ENCODE peak calls at places on chromosomes 6 and 20, in nine cellular contexts. K is natural killer cell treated with Interleukin-12 subunit alpha and Interleukin-12 subunit beta and Interleukin-15 and Interleukin-18, amount 100 ng/mL, for 72 hours; P is RWPE1; V is NCI-H1105; Q is iris pigment epithelial cell; L is GM18507; Z is T-helper 2 cell; S is RKO; C is NCI-H1436. H is an unnamed sample.

GRCh38 chr20:58708246-58708931 is 15.8 kb downstream of the NPEPL1 start:
- DNase-seq in Z (no peak), K (no peak), P (no peak), C (no peak), V (no peak), Q (no peak), L (no peak), S (no peak), H (peak; percentile 14)

GRCh38 chr20:58614984-58615760 is 35.9 kb upstream of the STX16 start:
- DNase-seq in Z (no peak), L (no peak), K (no peak), C (no peak), S (no peak), Q (no peak), V (no peak), P (no peak), H (no peak)

GRCh38 chr6:16437984-16438383 is 199.6 kb downstream of the GMPR start:
- DNase-seq in C (no peak), K (no peak), V (no peak), Z (peak; percentile 41), P (no peak), S (no peak), Q (no peak), L (no peak), H (no peak)

GRCh38 chr6:11241793-11242201 is 9.3 kb upstream of the NEDD9 start:
- DNase-seq in L (no peak), Q (no peak), V (no peak), K (no peak), S (no peak), P (no peak), Z (no peak), C (no peak), H (no peak)

GRCh38 chr6:24313477-24314141 is 44.2 kb downstream of the DCDC2 start:
- DNase-seq in Q (peak; percentile 80), S (peak; percentile 94), V (no peak), L (no peak), Z (no peak), P (peak; percentile 28), K (no peak), C (no peak), H (no peak)

GRCh38 chr6:1422290-1422689 is 32.9 kb downstream of the FOXF2 start:
- DNase-seq in Z (no peak), K (no peak), L (no peak), Q (no peak), S (peak; percentile 30), V (no peak), C (no peak), P (no peak), H (no peak)

GRCh38 chr20:44633187-44633851 is 18.2 kb downstream of the ADA start:
- DNase-seq in Q (no peak), K (no peak), L (no peak), V (no peak), S (no peak), Z (no peak), P (no peak), C (no peak), H (no peak)

GRCh38 chr6:39520411-39520810 is 197.9 kb upstream of the KCNK16 start:
- DNase-seq in V (no peak), P (no peak), Q (no peak), K (no peak), Z (no peak), C (no peak), L (no peak), S (no peak), H (no peak)

GRCh38 chr6:104956663-104957294 is at the start of gene LIN28B:
- DNase-seq in K (no peak), V (no peak), L (no peak), Z (no peak), Q (no peak), C (no peak), S (no peak), P (no peak), H (no peak)

GRCh38 chr6:129708496-129709216 is 1.3 kb downstream of the ARHGAP18 start:
- DNase-seq in V (no peak), P (no peak), K (no peak), Q (no peak), L (no peak), S (no peak), Z (no peak), C (no peak), H (no peak)

GRCh38 chr20:57420571-57421257 is 29.5 kb downstream of the RBM38 start:
- DNase-seq in P (no peak), V (no peak), L (no peak), K (no peak), Q (no peak), C (peak; percentile 66), Z (no peak), S (no peak), H (no peak)

GRCh38 chr6:109526905-109527628 is 44.0 kb upstream of the ZBTB24 start:
- DNase-seq in V (peak; percentile 71), K (no peak), P (peak; percentile 68), C (peak; percentile 72), Q (peak; percentile 65), L (peak; percentile 8), Z (no peak), S (peak; percentile 81), H (peak; percentile 70)

GRCh38 chr6:77463308-77463880 is at the start of gene HTR1B:
- DNase-seq in S (no peak), Q (peak; percentile 70), L (no peak), K (no peak), C (no peak), V (no peak), Z (no peak), P (peak; percentile 34), H (no peak)

GRCh38 chr6:20112206-20112605 is 100.1 kb downstream of the MBOAT1 start:
- DNase-seq in Q (no peak), C (no peak), P (no peak), S (no peak), L (no peak), K (no peak), Z (no peak), V (no peak), H (no peak)

GRCh38 chr6:166936079-166936787 is 20.1 kb downstream of the RNASET2 start:
- DNase-seq in P (no peak), K (no peak), Q (no peak), C (peak; percentile 37), Z (no peak), L (no peak), S (no peak), V (no peak), H (no peak)

GRCh38 chr6:14543971-14544620 is 426.5 kb downstream of the CD83 start:
- DNase-seq in P (no peak), Q (no peak), K (no peak), S (no peak), L (no peak), Z (no peak), C (no peak), V (no peak), H (no peak)

GRCh38 chr6:144896296-144896695 is 611.2 kb downstream of the UTRN start:
- DNase-seq in Z (no peak), P (no peak), S (no peak), K (no peak), C (no peak), V (no peak), L (no peak), Q (peak; percentile 49), H (no peak)

GRCh38 chr6:134287863-134288537 is 29.9 kb downstream of the SGK1 start:
- DNase-seq in S (no peak), K (no peak), Q (peak; percentile 89), Z (no peak), C (no peak), P (no peak), L (no peak), V (no peak), H (no peak)

GRCh38 chr6:107244742-107245470 is 129.6 kb upstream of the BEND3 start:
- DNase-seq in Z (no peak), S (no peak), P (no peak), K (no peak), V (no peak), Q (no peak), L (no peak), C (no peak), H (no peak)

GRCh38 chr6:144718431-144718830 is 433.3 kb downstream of the UTRN start:
- DNase-seq in V (no peak), C (no peak), L (no peak), S (peak; percentile 37), Z (no peak), Q (peak; percentile 58), P (peak; percentile 26), K (no peak), H (no peak)

GRCh38 chr6:96787846-96788580 is 49.3 kb downstream of the GPR63 start:
- DNase-seq in Z (no peak), K (no peak), Q (no peak), P (no peak), V (peak; percentile 91), C (no peak), S (no peak), L (no peak), H (no peak)

GRCh38 chr6:7507600-7507999 is 33.9 kb upstream of the DSP start:
- DNase-seq in V (no peak), Z (no peak), P (no peak), K (no peak), L (no peak), C (no peak), Q (no peak), S (no peak), H (no peak)

GRCh38 chr6:5723905-5724691 is 282.6 kb downstream of the NRN1 start:
- DNase-seq in Z (no peak), L (peak; percentile 70), Q (peak; percentile 8), C (no peak), S (no peak), K (no peak), P (no peak), V (no peak), H (no peak)

GRCh38 chr6:29964553-29964903 is 22.2 kb downstream of the HLA-A start:
- DNase-seq in P (no peak), C (no peak), Z (no peak), V (no peak), L (no peak), S (no peak), K (no peak), Q (no peak), H (no peak)

GRCh38 chr6:1015819-1016218 is 296.1 kb upstream of the FOXQ1 start:
- DNase-seq in S (peak; percentile 8), P (no peak), Q (peak; percentile 8), K (no peak), C (no peak), V (no peak), Z (no peak), L (no peak), H (no peak)

GRCh38 chr6:144334150-144334708 is 49.1 kb downstream of the UTRN start:
- DNase-seq in L (peak; percentile 33), Q (no peak), Z (no peak), S (no peak), C (no peak), P (no peak), K (peak; percentile 90), V (peak; percentile 65), H (peak; percentile 72)

GRCh38 chr6:108746411-108746810 is 101.8 kb upstream of the ARMC2 start:
- DNase-seq in Z (no peak), L (no peak), C (no peak), Q (no peak), P (peak; percentile 77), S (no peak), V (no peak), K (no peak), H (no peak)

H was measured in naive thymus-derived CD8-positive, alpha-beta T cell.